ENCODE peak calls at places on chromosomes 4 and X, in six cellular contexts. H is left lung, F is uterus, B is AG09309, P is dorsolateral prefrontal cortex, W is pancreas. D is an unnamed sample.

GRCh38 chr4:183349673-183350072 is 27.4 kb upstream of the CLDN24 start:
- DNase-seq in H (no peak), F (no peak), B (peak), P (no peak), W (no peak), D (peak)

GRCh38 chr4:40688446-40689095 is 58.9 kb upstream of the RBM47 start:
- DNase-seq in H (no peak), F (no peak), B (no peak), P (no peak), W (no peak), D (peak)

GRCh38 chr4:21986312-21986711 is 37.7 kb upstream of the KCNIP4 start:
- DNase-seq in H (no peak), F (no peak), B (no peak), P (no peak), W (no peak), D (no peak)

GRCh38 chrX:51144828-51145442 is 187.7 kb upstream of the NUDT10 start:
- DNase-seq in H (peak), F (no peak), B (no peak), P (no peak), W (peak), D (peak)

GRCh38 chr4:37389967-37390580 is 145.5 kb downstream of the NWD2 start:
- DNase-seq in H (no peak), F (no peak), B (peak), P (no peak), W (no peak), D (peak)

GRCh38 chr4:11428701-11429571 is at the start of gene HS3ST1:
- DNase-seq in H (peak), F (peak), B (no peak), P (peak), W (peak), D (peak)

GRCh38 chrX:4320436-4320947 is 607.0 kb upstream of the PRKX start:
- DNase-seq in H (no peak), F (no peak), B (no peak), P (no peak), W (no peak), D (no peak)

GRCh38 chrX:102599084-102599949 is at the start of gene ARMCX5:
- DNase-seq in H (peak), F (peak), B (peak), P (peak), W (peak), D (peak)

GRCh38 chrX:35682481-35682880 is 115.7 kb upstream of the MAGEB16 start:
- DNase-seq in H (no peak), F (no peak), B (no peak), P (no peak), W (no peak), D (no peak)

GRCh38 chrX:119512145-119512800 is 44.0 kb downstream of the SLC25A5 start:
- DNase-seq in H (peak), F (peak), B (peak), P (no peak), W (peak), D (peak)

GRCh38 chr4:51895816-51896408 is 53.0 kb downstream of the DCUN1D4 start:
- DNase-seq in H (peak), F (peak), B (peak), P (no peak), W (peak), D (peak)

GRCh38 chrX:15497865-15498264 is 2.7 kb upstream of the BMX start:
- DNase-seq in H (no peak), F (peak), B (no peak), P (no peak), W (peak), D (peak)

GRCh38 chr4:26034849-26035248 is 120.8 kb downstream of the SMIM20 start:
- DNase-seq in H (no peak), F (no peak), B (no peak), P (no peak), W (no peak), D (peak)

GRCh38 chr4:89957527-89957926 is 62.9 kb downstream of the MMRN1 start:
- DNase-seq in H (no peak), F (no peak), B (no peak), P (no peak), W (no peak), D (no peak)

GRCh38 chrX:68261060-68261672 is 172.1 kb downstream of the OPHN1 start:
- DNase-seq in H (no peak), F (no peak), B (no peak), P (no peak), W (no peak), D (no peak)

GRCh38 chr4:183348706-183349659 is 26.8 kb upstream of the CLDN24 start:
- DNase-seq in H (no peak), F (no peak), B (peak), P (no peak), W (no peak), D (peak)

GRCh38 chrX:129525162-129525561 is 1.9 kb upstream of the SMARCA1 start:
- DNase-seq in H (no peak), F (no peak), B (no peak), P (no peak), W (no peak), D (no peak)

GRCh38 chr4:17126306-17126978 is 228.0 kb upstream of the LDB2 start:
- DNase-seq in H (no peak), F (no peak), B (no peak), P (no peak), W (no peak), D (no peak)

GRCh38 chr4:60216752-60217151 is 983.4 kb upstream of the ADGRL3 start:
- DNase-seq in H (no peak), F (no peak), B (no peak), P (no peak), W (no peak), D (no peak)

GRCh38 chr4:7199771-7200441 is 7.6 kb downstream of the SORCS2 start:
- DNase-seq in H (peak), F (peak), B (no peak), P (no peak), W (no peak), D (no peak)

GRCh38 chrX:128457674-128458073 is 405.5 kb upstream of the ACTRT1 start:
- DNase-seq in H (no peak), F (no peak), B (no peak), P (no peak), W (no peak), D (no peak)

GRCh38 chr4:7434766-7435150 is at the start of gene PSAPL1:
- DNase-seq in H (peak), F (no peak), B (no peak), P (no peak), W (no peak), D (peak)

DNA sequence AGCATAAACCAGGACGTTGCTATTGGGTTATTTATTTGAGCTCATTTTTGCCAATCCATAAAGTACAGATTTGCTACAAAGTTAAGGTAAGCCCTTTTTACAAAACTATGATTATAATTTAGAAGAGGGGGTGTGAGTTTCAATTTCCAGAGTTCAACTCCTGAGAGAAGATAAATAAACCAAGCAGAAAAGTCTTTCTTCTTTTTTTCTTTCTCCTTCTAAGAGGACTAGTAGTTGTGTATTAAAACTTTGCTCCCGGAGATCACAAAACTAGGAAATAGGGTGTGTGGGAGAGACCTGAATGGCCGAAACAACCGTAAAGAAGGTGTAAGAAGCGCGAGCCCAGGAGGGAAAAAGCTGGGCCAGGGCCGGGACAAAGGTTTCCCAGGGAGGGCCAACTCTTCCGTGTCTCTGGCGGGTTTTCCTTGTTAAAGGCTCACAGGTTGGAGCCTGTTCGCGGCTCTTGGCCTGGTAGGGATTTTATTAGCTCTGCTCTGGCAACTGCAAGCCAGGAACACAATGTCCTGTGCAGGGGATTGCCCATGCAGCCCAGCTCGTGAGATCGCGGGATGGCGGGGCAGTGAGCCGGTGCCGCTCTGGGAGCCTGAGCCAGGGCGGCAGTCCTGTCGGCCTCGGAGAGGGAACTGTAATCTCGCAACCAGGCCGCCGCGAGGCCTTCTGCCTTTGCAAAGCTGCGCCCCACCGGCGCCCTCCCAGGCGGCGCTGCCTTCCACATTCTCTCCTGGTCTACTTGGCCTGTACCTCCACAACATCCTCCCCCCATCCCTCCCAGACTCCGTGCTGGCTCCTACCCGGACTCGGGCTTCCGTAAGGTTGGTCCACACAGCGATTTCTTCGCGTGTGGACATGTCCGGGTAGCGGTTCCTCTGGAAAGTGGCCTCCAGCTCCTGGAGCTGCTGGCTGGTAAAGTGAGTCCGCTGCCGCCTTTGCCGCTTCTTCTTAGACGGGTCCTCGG is 2.2 kb downstream of the PITX2 start:
- DNase-seq in H (no peak), F (no peak), B (no peak), P (no peak), W (no peak), D (no peak)
- TF ChIP-seq CTCF in H (no peak), F (no peak), B (no peak), P (no peak), W (no peak), D (no peak)

GRCh38 chr4:101005659-101006058 is 341.7 kb downstream of the PPP3CA start:
- DNase-seq in H (no peak), F (no peak), B (no peak), P (no peak), W (no peak), D (no peak)
- TF ChIP-seq CTCF in H (no peak), F (no peak), B (no peak), P (no peak), W (no peak), D (no peak)

DNA sequence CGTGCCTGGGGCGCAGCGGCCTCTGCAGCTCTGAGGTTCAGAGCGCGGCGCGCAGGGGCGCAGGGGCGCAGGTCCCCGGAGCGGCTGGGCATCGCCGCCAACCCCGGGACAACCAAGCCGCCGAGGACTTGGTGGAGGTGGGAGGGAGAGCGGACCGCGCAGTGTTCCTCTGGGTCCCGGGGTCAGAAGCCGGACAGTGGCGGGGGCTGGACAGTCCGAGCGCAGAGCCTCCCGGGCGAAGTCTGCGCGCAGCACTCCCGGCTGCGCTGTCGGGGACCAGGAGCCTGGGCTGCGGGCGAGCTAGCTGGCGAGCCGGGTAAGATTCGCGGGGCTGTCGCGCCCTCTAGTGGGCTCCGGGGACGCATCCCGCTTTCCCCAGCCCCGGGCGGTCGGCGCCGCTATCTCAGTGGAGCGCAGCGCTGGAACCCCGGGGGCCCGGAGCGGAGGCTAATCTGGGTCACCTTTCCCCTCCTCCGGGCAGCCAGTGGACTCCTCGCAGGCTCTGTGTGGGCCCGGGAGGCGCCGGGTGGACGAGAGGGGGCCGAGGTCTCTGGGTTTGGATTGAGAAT is 4.1 kb downstream of the PDGFRA start:
- DNase-seq in H (peak), F (peak), B (no peak), P (peak), W (peak), D (peak)
- TF ChIP-seq CTCF in H (peak), F (peak), B (peak), P (peak), W (peak), D (peak)

GRCh38 chr4:152352645-152353116 is 183.2 kb downstream of the FBXW7 start:
- DNase-seq in H (peak), F (peak), B (peak), P (no peak), W (peak), D (peak)
- TF ChIP-seq CTCF in H (no peak), F (no peak), B (no peak), P (no peak), W (no peak), D (no peak)

DNA sequence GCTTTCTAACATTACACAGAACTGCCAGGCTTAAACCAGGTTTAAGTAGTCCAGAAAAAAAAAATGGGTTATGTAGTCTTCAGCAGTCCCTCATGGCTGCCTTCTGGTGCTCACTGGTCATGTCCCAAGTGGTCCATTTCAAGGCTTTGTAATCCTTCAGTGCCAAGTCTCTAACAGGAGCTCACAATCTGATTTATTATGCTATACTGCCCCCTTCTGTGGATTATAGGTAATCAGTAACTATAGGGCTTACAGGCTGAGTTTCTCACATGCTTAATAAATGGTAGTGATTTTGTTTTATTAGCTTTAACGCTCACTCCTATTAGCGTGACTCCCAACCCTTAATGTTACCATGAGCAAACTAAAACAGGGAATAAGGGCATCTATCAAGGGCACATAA is 92.5 kb upstream of the EDA2R start:
- DNase-seq in H (no peak), F (no peak), B (peak), P (no peak), W (no peak), D (no peak)
- TF ChIP-seq CTCF in H (peak), F (peak), B (peak), P (peak), W (no peak), D (peak)

DNA sequence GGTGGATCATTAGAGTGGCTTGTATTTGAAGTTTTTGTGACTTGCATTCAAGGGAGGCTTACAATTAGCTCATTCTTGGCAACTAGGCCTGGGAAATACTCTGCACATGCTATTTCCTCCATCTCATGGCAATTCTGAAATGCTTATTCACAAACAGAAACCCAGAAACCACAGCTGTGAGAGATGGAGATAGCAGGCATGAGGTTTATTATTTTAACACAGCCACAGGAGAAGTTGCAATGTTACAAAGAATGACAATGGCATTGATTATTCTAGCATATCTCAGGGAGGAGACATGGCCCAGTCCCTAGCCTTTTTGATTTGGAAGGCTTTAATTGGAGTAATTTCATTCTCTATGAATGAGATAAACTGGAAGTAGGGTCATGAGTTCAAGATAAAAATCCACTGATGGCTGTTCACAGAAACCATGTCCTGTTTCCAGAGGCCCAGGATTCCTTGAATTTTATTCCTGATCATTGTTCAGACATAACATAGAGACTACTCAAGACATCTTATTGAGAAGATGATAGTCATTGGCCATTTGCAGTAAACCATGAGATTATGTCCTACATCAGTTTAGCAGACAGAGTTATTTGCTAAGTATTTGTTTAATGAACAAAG is 123.9 kb downstream of the MID1 start:
- DNase-seq in H (no peak), F (no peak), B (peak), P (no peak), W (no peak), D (no peak)
- TF ChIP-seq CTCF in H (no peak), F (no peak), B (no peak), P (no peak), W (no peak), D (no peak)

GRCh38 chrX:8289523-8289922 is 118.5 kb upstream of the VCX2 start:
- DNase-seq in H (no peak), F (no peak), B (no peak), P (no peak), W (no peak), D (no peak)
- TF ChIP-seq CTCF in H (no peak), F (no peak), B (no peak), P (no peak), W (no peak), D (no peak)

DNA sequence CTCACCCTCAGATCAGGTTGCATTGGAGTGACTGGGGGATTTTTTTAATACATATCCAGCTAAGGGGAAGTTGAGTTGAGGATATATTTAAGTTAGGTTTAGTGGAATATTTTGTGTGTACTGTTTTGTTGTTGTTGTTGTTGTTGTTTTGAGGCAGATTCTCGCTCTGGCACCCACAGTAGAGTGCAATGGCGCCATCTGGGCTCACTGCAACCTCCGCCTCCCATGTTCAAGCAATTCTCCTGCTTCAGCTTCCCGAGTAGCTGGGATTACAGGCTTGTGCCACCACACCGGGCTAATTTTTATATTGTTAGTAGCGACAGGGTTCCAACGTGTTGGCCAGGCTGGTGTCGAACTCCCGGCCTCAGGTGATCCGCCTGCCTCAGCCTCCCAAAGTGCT is 38.6 kb upstream of the ATP6AP2 start:
- DNase-seq in H (no peak), F (no peak), B (no peak), P (no peak), W (no peak), D (no peak)
- TF ChIP-seq CTCF in H (no peak), F (no peak), B (no peak), P (no peak), W (no peak), D (no peak)